ENCODE peak calls at places on chromosomes 2 and 18, in six cellular contexts. W, N, I, X, B and J are unnamed samples.

GRCh38 chr2:241035142-241035817 is 36.9 kb downstream of the SNED1 start:
- DNase-seq in B (peak), X (no peak), I (no peak), N (no peak), W (no peak), J (no peak)

GRCh38 chr2:55092439-55092838 is 42.2 kb upstream of the RTN4 start:
- DNase-seq in X (no peak), N (peak), W (no peak), B (no peak), I (no peak), J (no peak)

GRCh38 chr18:23281626-23282436 is 146.5 kb downstream of the CABLES1 start:
- DNase-seq in N (no peak), I (no peak), W (no peak), X (peak), B (peak), J (no peak)

GRCh38 chr2:43405829-43406228 is 179.4 kb upstream of the ZFP36L2 start:
- DNase-seq in W (no peak), N (no peak), B (no peak), I (no peak), X (no peak), J (no peak)

GRCh38 chr2:197993363-197993762 is 189.0 kb downstream of the PLCL1 start:
- DNase-seq in X (no peak), N (no peak), I (no peak), B (no peak), W (no peak), J (no peak)

GRCh38 chr18:23953984-23954383 is 60.6 kb upstream of the TTC39C start:
- DNase-seq in X (no peak), N (no peak), B (no peak), W (no peak), I (no peak), J (no peak)

GRCh38 chr2:151261977-151262291 is 271 bp upstream of the RBM43 start:
- DNase-seq in I (no peak), X (no peak), W (no peak), B (no peak), N (no peak), J (no peak)

GRCh38 chr18:46261799-46262198 is 157.6 kb downstream of the HAUS1 start:
- DNase-seq in X (no peak), I (no peak), N (no peak), W (no peak), B (no peak), J (no peak)

GRCh38 chr2:5846881-5847280 is 154.7 kb downstream of the SOX11 start:
- DNase-seq in I (no peak), W (no peak), X (no peak), B (no peak), N (no peak), J (no peak)

GRCh38 chr2:239326831-239327535 is 73.8 kb downstream of the HDAC4 start:
- DNase-seq in N (no peak), I (no peak), B (peak), W (no peak), X (no peak), J (peak)
- TF ChIP-seq POLR2AphosphoS5 in N (no peak), I (no peak), B (no peak), W (no peak), X (no peak), J (peak)

GRCh38 chr2:144938308-144938709 is 418.4 kb upstream of the ZEB2 start:
- DNase-seq in I (peak), N (no peak), B (no peak), W (peak), X (no peak), J (no peak)
- TF ChIP-seq POLR2AphosphoS5 in I (no peak), N (peak), B (peak), W (no peak), X (no peak), J (no peak)

GRCh38 chr2:100235581-100235980 is 86.7 kb downstream of the LONRF2 start:
- DNase-seq in W (no peak), I (no peak), X (no peak), N (peak), B (no peak), J (no peak)
- TF ChIP-seq POLR2AphosphoS5 in W (no peak), I (no peak), X (no peak), N (no peak), B (no peak), J (no peak)

GRCh38 chr2:98453531-98453930 is 8.9 kb downstream of the INPP4A start:
- DNase-seq in W (no peak), X (no peak), N (no peak), B (peak), I (no peak), J (no peak)

GRCh38 chr2:98454500-98455235 is 10.0 kb downstream of the INPP4A start:
- DNase-seq in W (no peak), I (no peak), N (no peak), X (no peak), B (peak), J (no peak)

GRCh38 chr2:98454073-98454472 is 9.4 kb downstream of the INPP4A start:
- DNase-seq in I (no peak), W (no peak), B (peak), N (no peak), X (no peak), J (no peak)

GRCh38 chr2:98457045-98457696 is 12.5 kb downstream of the INPP4A start:
- DNase-seq in I (no peak), X (no peak), B (no peak), N (no peak), W (peak), J (no peak)

DNA sequence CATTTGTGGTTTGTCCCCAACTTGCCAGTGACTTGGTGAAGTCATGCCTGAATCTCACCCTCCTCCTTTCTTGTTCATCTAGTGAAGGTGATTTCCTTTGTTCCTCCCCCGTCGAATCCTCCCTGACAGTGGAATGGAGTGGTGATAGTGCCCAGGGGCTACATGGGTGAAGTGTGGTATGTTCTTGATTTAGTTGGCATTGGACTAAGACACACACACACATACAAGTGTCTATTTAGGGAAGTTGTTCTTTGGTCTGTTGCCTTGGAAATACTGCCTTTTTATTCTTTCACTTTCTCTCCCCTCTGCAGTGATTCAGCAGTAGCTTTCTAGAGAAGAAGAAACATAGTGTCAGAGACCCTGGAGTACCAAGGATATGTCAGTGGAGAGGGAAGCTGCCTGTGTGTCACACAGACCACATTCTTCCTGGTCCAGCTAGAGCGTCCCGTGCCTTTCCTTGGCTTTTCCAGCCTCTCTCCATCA is 10.9 kb downstream of the INPP4A start:
- DNase-seq in N (no peak), I (no peak), B (peak), X (no peak), W (no peak), J (no peak)
- TF ChIP-seq POLR2AphosphoS5 in N (no peak), I (no peak), B (peak), X (no peak), W (no peak), J (no peak)